ENCODE peak calls at places on chromosomes 4 and X, in four cellular contexts. T, I, B and F are unnamed samples.
A peak's percentile ranks its signal among the peaks of the same experiment; 100 is the strongest.

GRCh38 chrX:18377802-18378201 is 23.3 kb upstream of the SCML2 start:
- DNase-seq in T (peak; percentile 40), I (no peak), B (peak; percentile 10), F (peak; percentile 24)

GRCh38 chr4:14771091-14771490 is 231.2 kb upstream of the CPEB2 start:
- DNase-seq in T (peak; percentile 24), I (no peak), B (no peak), F (no peak)

GRCh38 chr4:117466388-117466787 is 381.0 kb upstream of the TRAM1L1 start:
- DNase-seq in T (no peak), I (no peak), B (no peak), F (no peak)

GRCh38 chr4:99885063-99885664 is 9.1 kb downstream of the LAMTOR3 start:
- DNase-seq in T (peak; percentile 71), I (no peak), B (peak; percentile 41), F (peak; percentile 12)

GRCh38 chrX:151974336-151975227 is at the start of gene GABRE:
- DNase-seq in T (peak; percentile 86), I (no peak), B (no peak), F (peak; percentile 76)

GRCh38 chr4:131644619-131645018 is 1504.5 kb upstream of the PCDH10 start:
- DNase-seq in T (peak; percentile 31), I (no peak), B (no peak), F (no peak)

GRCh38 chr4:150782921-150783320 is 201.0 kb downstream of the MAB21L2 start:
- DNase-seq in T (peak; percentile 39), I (no peak), B (no peak), F (no peak)

GRCh38 chrX:10101269-10101668 is 55.5 kb upstream of the CLCN4 start:
- DNase-seq in T (no peak), I (no peak), B (no peak), F (no peak)

GRCh38 chrX:39158801-39159657 is 357.8 kb downstream of the MID1IP1 start:
- DNase-seq in T (peak; percentile 14), I (no peak), B (peak; percentile 90), F (peak; percentile 14)

GRCh38 chr4:185774815-185775684 is 36.9 kb downstream of the SORBS2 start:
- DNase-seq in T (peak; percentile 90), I (no peak), B (peak; percentile 79), F (peak; percentile 88)

GRCh38 chrX:69284491-69284890 is 119.2 kb upstream of the PJA1 start:
- DNase-seq in T (no peak), I (no peak), B (no peak), F (no peak)

GRCh38 chr4:16884673-16885460 is 13.6 kb downstream of the LDB2 start:
- DNase-seq in T (no peak), I (no peak), B (no peak), F (no peak)

GRCh38 chr4:184349283-184350039 is 124.9 kb downstream of the IRF2 start:
- DNase-seq in T (no peak), I (no peak), B (no peak), F (no peak)

GRCh38 chr4:3868841-3869572 is 102.8 kb downstream of the ADRA2C start:
- DNase-seq in T (no peak), I (no peak), B (no peak), F (no peak)

GRCh38 chr4:16102356-16102755 is 18.5 kb upstream of the PROM1 start:
- DNase-seq in T (no peak), I (no peak), B (no peak), F (no peak)

GRCh38 chrX:101642086-101642485 is 17.6 kb downstream of the ARMCX2 start:
- DNase-seq in T (no peak), I (no peak), B (no peak), F (no peak)

GRCh38 chrX:47186096-47186740 is 7.4 kb upstream of the UBA1 start:
- DNase-seq in T (no peak), I (no peak), B (no peak), F (no peak)

GRCh38 chrX:108261541-108262218 is 170.1 kb downstream of the ATG4A start:
- DNase-seq in T (peak; percentile 76), I (no peak), B (no peak), F (no peak)

GRCh38 chr4:106647451-106647850 is 278.9 kb upstream of the GIMD1 start:
- DNase-seq in T (no peak), I (no peak), B (no peak), F (no peak)

GRCh38 chrX:17459008-17459407 is 84.0 kb downstream of the NHS start:
- DNase-seq in T (peak; percentile 80), I (no peak), B (peak; percentile 9), F (peak; percentile 36)

GRCh38 chr4:25703731-25704388 is 48.2 kb downstream of the SLC34A2 start:
- DNase-seq in T (no peak), I (no peak), B (peak; percentile 37), F (no peak)

GRCh38 chr4:89538886-89539285 is 231.3 kb upstream of the GPRIN3 start:
- DNase-seq in T (no peak), I (no peak), B (no peak), F (no peak)

GRCh38 chrX:117838581-117839331 is 277.9 kb downstream of the KLHL13 start:
- DNase-seq in T (no peak), I (no peak), B (no peak), F (no peak)

GRCh38 chr4:147772459-147772969 is 40.6 kb downstream of the ARHGAP10 start:
- DNase-seq in T (peak; percentile 66), I (peak; percentile 10), B (peak; percentile 78), F (peak; percentile 64)

GRCh38 chr4:101102114-101102752 is 245.1 kb downstream of the PPP3CA start:
- DNase-seq in T (peak; percentile 93), I (no peak), B (peak; percentile 20), F (peak; percentile 66)